ENCODE peak calls at places on chromosomes 16 and 17, in four cellular contexts. K is gastrocnemius medialis, S is heart left ventricle, P is IMR-90. J is an unnamed sample. For H3K27me3, the result is how much of the 10 kb centered on the place peaks cover.

GRCh38 chr16:56812884-56813283 is 52.1 kb upstream of the SLC12A3 start:
- DNase-seq in S (no peak), P (peak), K (no peak), J (no peak)

GRCh38 chr16:15689290-15689689 is 39.2 kb downstream of the NDE1 start:
- DNase-seq in S (no peak), P (peak), K (no peak), J (no peak)

GRCh38 chr16:81185416-81185815 is 53.1 kb upstream of the BCO1 start:
- DNase-seq in P (no peak), K (no peak), S (no peak), J (no peak)

GRCh38 chr17:44602970-44603369 is 45.7 kb downstream of the FZD2 start:
- DNase-seq in S (no peak), P (no peak), K (no peak), J (no peak)

GRCh38 chr17:859461-860195 is 77.5 kb downstream of the MRM3 start:
- DNase-seq in P (peak), S (no peak), K (peak), J (no peak)

GRCh38 chr17:75317671-75318070 is 28.4 kb upstream of the SLC25A19 start:
- DNase-seq in K (no peak), S (no peak), P (no peak), J (no peak)

GRCh38 chr16:63287411-63287810 is 1251.2 kb upstream of the CDH8 start:
- DNase-seq in P (no peak), S (no peak), K (no peak), J (no peak)

GRCh38 chr17:2940352-2940751 is 123.1 kb downstream of the OR1D5 start:
- DNase-seq in S (peak), P (no peak), K (peak), J (no peak)

GRCh38 chr17:83106036-83106577 is 26.7 kb downstream of the METRNL start:
- DNase-seq in K (no peak), S (no peak), P (no peak), J (no peak)

GRCh38 chr17:49914096-49914490 is 54.9 kb upstream of the DLX4 start:
- DNase-seq in S (no peak), K (no peak), P (no peak), J (no peak)

GRCh38 chr17:80783971-80784370 is 207.7 kb upstream of the CHMP6 start:
- DNase-seq in P (no peak), S (no peak), K (no peak), J (no peak)

GRCh38 chr16:77439106-77439505 is 4.3 kb upstream of the ADAMTS18 start:
- DNase-seq in K (no peak), S (no peak), P (no peak), J (no peak)

GRCh38 chr16:77435240-77435819 is 496 bp upstream of the ADAMTS18 start:
- DNase-seq in K (no peak), P (no peak), S (no peak), J (no peak)

GRCh38 chr16:77434022-77434364 is 841 bp downstream of the ADAMTS18 start:
- DNase-seq in S (no peak), K (no peak), P (no peak), J (no peak)

GRCh38 chr16:77434365-77435239 is at the start of gene ADAMTS18:
- DNase-seq in P (no peak), K (no peak), S (no peak), J (peak)

DNA sequence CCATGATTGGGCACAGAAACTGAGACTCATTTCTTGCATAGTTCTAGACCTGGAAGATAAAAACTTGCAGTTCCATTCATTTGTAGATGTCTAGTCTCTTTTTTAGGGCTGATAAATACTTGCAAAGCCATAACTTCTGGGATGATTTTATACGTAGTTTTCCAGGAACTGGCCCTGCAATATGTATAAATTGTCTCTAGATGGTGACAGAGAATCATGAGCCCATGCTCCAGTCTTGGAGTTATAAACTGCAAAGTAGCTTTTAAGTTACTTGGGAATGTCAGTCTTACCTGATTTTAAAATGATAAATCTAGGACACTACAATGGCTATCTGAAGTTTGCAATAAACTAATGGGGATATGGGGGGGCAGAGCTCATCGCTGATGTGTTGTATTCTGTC is 3.0 kb upstream of the ADAMTS18 start:
- DNase-seq in K (no peak), P (no peak), S (no peak), J (no peak)
- TF ChIP-seq CTCF in K (no peak), P (no peak), S (no peak), J (no peak)

DNA sequence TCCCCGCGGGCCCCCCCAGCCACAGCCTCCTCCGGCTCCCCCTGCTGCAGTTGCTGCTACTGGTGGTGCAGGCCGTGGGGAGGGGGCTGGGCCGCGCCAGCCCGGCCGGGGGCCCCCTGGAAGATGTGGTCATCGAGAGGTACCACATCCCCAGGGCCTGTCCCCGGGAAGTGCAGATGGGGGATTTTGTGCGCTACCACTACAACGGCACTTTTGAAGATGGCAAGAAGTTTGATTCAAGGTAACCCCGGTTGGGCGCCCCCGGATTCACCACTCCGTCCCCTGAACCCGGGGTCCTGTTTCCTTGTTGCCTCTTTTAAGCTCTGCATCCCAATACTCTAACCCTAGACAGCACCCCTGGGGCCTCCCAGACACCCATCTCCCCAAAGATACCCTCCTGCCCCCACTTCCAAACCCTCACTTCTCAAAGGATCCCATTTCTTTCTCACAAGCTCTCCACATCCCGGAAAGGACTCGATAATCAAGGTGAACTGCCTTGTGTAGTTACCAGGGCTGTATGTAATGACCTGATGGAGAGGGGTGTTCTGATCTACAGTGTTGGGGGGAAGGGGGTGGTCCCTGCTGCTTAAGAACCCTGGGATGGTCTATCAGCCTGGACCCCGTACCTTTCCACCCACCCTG is 356 bp downstream of the FKBP10 start:
- DNase-seq in K (no peak), S (no peak), P (no peak), J (no peak)
- H3K4me3 ChIP-seq in K (peak), S (peak), P (peak), J (no peak)

GRCh38 chr17:33291248-33292183 is 1.6 kb downstream of the ASIC2 start:
- DNase-seq in K (no peak), P (peak), S (no peak), J (peak)
- H3K27me3 ChIP-seq in K (under half), P (under half), S (half or more), J (under half)

DNA sequence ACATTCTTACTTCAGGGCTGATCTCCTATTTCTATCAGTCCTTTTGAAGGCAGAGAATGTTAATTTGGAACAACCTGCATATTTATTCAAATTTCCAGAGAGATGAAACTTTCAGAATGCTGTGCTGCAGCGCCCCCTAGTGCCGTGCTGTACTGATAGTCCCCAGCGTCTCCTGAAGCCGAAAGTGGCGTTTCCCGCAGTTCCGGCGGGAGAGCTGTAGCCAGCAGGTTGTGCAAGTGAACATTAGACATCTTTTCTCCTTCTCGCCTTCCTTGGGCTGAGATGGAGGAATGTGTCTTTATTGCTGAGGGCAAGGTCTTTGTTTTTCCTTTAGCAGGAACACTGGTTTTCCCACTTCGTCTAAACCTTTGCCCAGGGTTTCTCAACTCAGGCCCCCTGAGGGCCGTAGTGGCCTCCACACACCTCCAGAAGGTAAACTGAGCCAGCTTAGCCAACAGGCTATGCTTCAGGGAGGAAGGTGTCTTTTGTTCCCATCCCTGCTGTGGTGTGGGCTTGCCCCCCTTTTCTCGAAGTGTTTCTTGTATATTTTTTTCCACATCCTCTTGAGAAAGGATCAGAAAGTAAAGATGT is 26.4 kb downstream of the USP10 start:
- DNase-seq in K (peak), P (peak), S (peak), J (peak)
- TF ChIP-seq CTCF in K (peak), P (peak), S (peak), J (peak)

DNA sequence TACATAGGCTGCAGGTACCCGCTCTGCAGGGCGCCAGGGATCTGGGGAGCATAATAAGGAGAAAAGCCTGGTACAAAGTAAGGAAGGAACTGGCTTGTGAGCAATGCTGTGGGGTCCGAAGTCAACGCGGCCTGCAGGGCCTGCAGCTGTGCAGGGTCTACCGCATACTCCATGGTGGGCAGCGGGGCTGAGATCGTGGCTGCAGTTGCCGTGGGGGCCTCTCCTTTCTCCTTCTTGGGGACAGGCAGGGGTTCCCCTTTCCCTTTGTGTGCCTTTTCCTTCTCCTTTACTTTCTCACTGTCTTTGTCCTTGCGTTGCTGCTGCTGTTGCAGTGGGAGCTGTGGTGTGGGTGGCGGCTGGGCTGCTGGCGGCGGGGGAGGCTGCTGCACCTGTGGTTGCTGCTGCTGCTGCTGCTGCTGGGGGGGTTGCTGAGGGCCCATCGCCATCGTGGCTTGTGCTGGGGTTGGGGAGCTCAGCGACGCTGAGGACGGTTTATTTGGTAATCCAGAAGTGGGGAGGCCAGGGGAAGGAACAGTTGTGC is 259.6 kb downstream of the ZFHX3 start:
- DNase-seq in S (no peak), K (no peak), P (no peak), J (no peak)
- H3K4me3 ChIP-seq in S (peak), K (no peak), P (peak), J (no peak)